ENCODE peak calls at places on chromosomes 13 and 19, in six cellular contexts. One of them, this sample, is unnamed.

GRCh38 chr13:110398564-110399507 is 91.8 kb downstream of the COL4A2 start:
- DNase-seq in prostate gland: no peak
- DNase-seq in uterus: no peak
- DNase-seq in IMR-90: peak; percentile 72
- DNase-seq in esophagus muscularis mucosa: no peak
- DNase-seq in esophagus squamous epithelium: no peak
- DNase-seq in this sample: no peak

GRCh38 chr13:114097893-114098688 is 34.3 kb downstream of the RASA3 start:
- DNase-seq in esophagus muscularis mucosa: no peak
- DNase-seq in uterus: peak; percentile 14
- DNase-seq in esophagus squamous epithelium: no peak
- DNase-seq in prostate gland: no peak
- DNase-seq in IMR-90: no peak
- DNase-seq in this sample: no peak

GRCh38 chr13:66264976-66265375 is 965.2 kb downstream of the PCDH9 start:
- DNase-seq in uterus: no peak
- DNase-seq in prostate gland: no peak
- DNase-seq in esophagus squamous epithelium: no peak
- DNase-seq in IMR-90: peak; percentile 1
- DNase-seq in esophagus muscularis mucosa: no peak
- DNase-seq in this sample: no peak

GRCh38 chr13:113142876-113143275 is 15.6 kb upstream of the PROZ start:
- DNase-seq in esophagus squamous epithelium: no peak
- DNase-seq in IMR-90: no peak
- DNase-seq in esophagus muscularis mucosa: no peak
- DNase-seq in prostate gland: no peak
- DNase-seq in uterus: no peak
- DNase-seq in this sample: no peak

GRCh38 chr13:99525967-99526366 is 24.7 kb downstream of the TM9SF2 start:
- DNase-seq in prostate gland: no peak
- DNase-seq in esophagus muscularis mucosa: no peak
- DNase-seq in IMR-90: peak; percentile 8
- DNase-seq in uterus: no peak
- DNase-seq in esophagus squamous epithelium: no peak
- DNase-seq in this sample: no peak

GRCh38 chr13:28574617-28575142 is 79.8 kb upstream of the FLT1 start:
- DNase-seq in uterus: no peak
- DNase-seq in esophagus muscularis mucosa: no peak
- DNase-seq in IMR-90: peak; percentile 100
- DNase-seq in prostate gland: no peak
- DNase-seq in esophagus squamous epithelium: no peak
- DNase-seq in this sample: no peak

GRCh38 chr13:112133489-112134149 is 66.7 kb downstream of the SOX1 start:
- DNase-seq in IMR-90: no peak
- DNase-seq in esophagus squamous epithelium: no peak
- DNase-seq in prostate gland: no peak
- DNase-seq in esophagus muscularis mucosa: no peak
- DNase-seq in uterus: no peak
- DNase-seq in this sample: no peak

GRCh38 chr13:42547615-42548014 is 26.3 kb upstream of the TNFSF11 start:
- DNase-seq in uterus: no peak
- DNase-seq in prostate gland: no peak
- DNase-seq in esophagus squamous epithelium: no peak
- DNase-seq in esophagus muscularis mucosa: peak; percentile 66
- DNase-seq in IMR-90: no peak
- DNase-seq in this sample: no peak

GRCh38 chr13:62431852-62432251 is 1016.2 kb upstream of the PCDH20 start:
- DNase-seq in prostate gland: no peak
- DNase-seq in IMR-90: no peak
- DNase-seq in esophagus squamous epithelium: no peak
- DNase-seq in esophagus muscularis mucosa: no peak
- DNase-seq in uterus: no peak
- DNase-seq in this sample: no peak

GRCh38 chr13:77339408-77339807 is 12.5 kb upstream of the MYCBP2 start:
- DNase-seq in esophagus squamous epithelium: no peak
- DNase-seq in prostate gland: no peak
- DNase-seq in uterus: no peak
- DNase-seq in esophagus muscularis mucosa: no peak
- DNase-seq in IMR-90: no peak
- DNase-seq in this sample: no peak

GRCh38 chr19:3281026-3281425 is 56.6 kb downstream of the CELF5 start:
- DNase-seq in esophagus muscularis mucosa: no peak
- DNase-seq in prostate gland: no peak
- DNase-seq in IMR-90: no peak
- DNase-seq in esophagus squamous epithelium: no peak
- DNase-seq in uterus: no peak
- DNase-seq in this sample: no peak

GRCh38 chr13:97944396-97945029 is 9.0 kb upstream of the IPO5 start:
- DNase-seq in esophagus muscularis mucosa: no peak
- DNase-seq in esophagus squamous epithelium: no peak
- DNase-seq in IMR-90: peak; percentile 62
- DNase-seq in uterus: no peak
- DNase-seq in prostate gland: no peak
- DNase-seq in this sample: no peak

GRCh38 chr19:38930776-38931761 is at the start of gene MRPS12:
- DNase-seq in prostate gland: peak; percentile 99
- DNase-seq in esophagus muscularis mucosa: peak; percentile 100
- DNase-seq in esophagus squamous epithelium: peak; percentile 91
- DNase-seq in uterus: peak; percentile 98
- DNase-seq in IMR-90: peak; percentile 99
- DNase-seq in this sample: peak; percentile 99

GRCh38 chr13:33616130-33616529 is 201.8 kb upstream of the RFC3 start:
- DNase-seq in uterus: no peak
- DNase-seq in esophagus muscularis mucosa: peak; percentile 5
- DNase-seq in prostate gland: no peak
- DNase-seq in esophagus squamous epithelium: no peak
- DNase-seq in IMR-90: no peak
- DNase-seq in this sample: no peak

GRCh38 chr19:5545984-5546383 is 21.8 kb downstream of the TINCR start:
- DNase-seq in esophagus muscularis mucosa: no peak
- DNase-seq in esophagus squamous epithelium: no peak
- DNase-seq in uterus: no peak
- DNase-seq in prostate gland: no peak
- DNase-seq in IMR-90: no peak
- DNase-seq in this sample: no peak

GRCh38 chr13:36959438-36960116 is 39.5 kb upstream of the SMAD9 start:
- DNase-seq in IMR-90: no peak
- DNase-seq in uterus: no peak
- DNase-seq in prostate gland: no peak
- DNase-seq in esophagus muscularis mucosa: no peak
- DNase-seq in esophagus squamous epithelium: no peak
- DNase-seq in this sample: no peak

GRCh38 chr13:31755803-31756212 is 16.5 kb downstream of the RXFP2 start:
- DNase-seq in esophagus squamous epithelium: no peak
- DNase-seq in esophagus muscularis mucosa: no peak
- DNase-seq in prostate gland: no peak
- DNase-seq in IMR-90: peak; percentile 87
- DNase-seq in uterus: no peak
- DNase-seq in this sample: no peak

GRCh38 chr13:112842931-112843391 is 126.1 kb upstream of the MCF2L start:
- DNase-seq in IMR-90: no peak
- DNase-seq in esophagus squamous epithelium: no peak
- DNase-seq in prostate gland: no peak
- DNase-seq in esophagus muscularis mucosa: no peak
- DNase-seq in uterus: no peak
- DNase-seq in this sample: no peak

GRCh38 chr13:67084066-67084465 is 146.1 kb downstream of the PCDH9 start:
- DNase-seq in IMR-90: no peak
- DNase-seq in esophagus muscularis mucosa: no peak
- DNase-seq in prostate gland: no peak
- DNase-seq in esophagus squamous epithelium: no peak
- DNase-seq in uterus: no peak
- DNase-seq in this sample: no peak

GRCh38 chr19:46954502-46955004 is 65.1 kb upstream of the NPAS1 start:
- DNase-seq in uterus: no peak
- DNase-seq in esophagus squamous epithelium: no peak
- DNase-seq in esophagus muscularis mucosa: no peak
- DNase-seq in prostate gland: no peak
- DNase-seq in IMR-90: no peak
- DNase-seq in this sample: no peak

GRCh38 chr19:3250675-3251074 is 26.2 kb downstream of the CELF5 start:
- DNase-seq in esophagus squamous epithelium: no peak
- DNase-seq in prostate gland: no peak
- DNase-seq in uterus: no peak
- DNase-seq in esophagus muscularis mucosa: no peak
- DNase-seq in IMR-90: no peak
- DNase-seq in this sample: peak; percentile 7

GRCh38 chr19:11798391-11799296 is at the start of gene ZNF491:
- DNase-seq in IMR-90: peak; percentile 87
- DNase-seq in uterus: peak; percentile 87
- DNase-seq in esophagus muscularis mucosa: peak; percentile 97
- DNase-seq in prostate gland: peak; percentile 91
- DNase-seq in esophagus squamous epithelium: peak; percentile 26
- DNase-seq in this sample: peak; percentile 95
- TF ChIP-seq POLR2A in IMR-90: peak; percentile 52
- TF ChIP-seq POLR2A in uterus: peak; percentile 79
- TF ChIP-seq POLR2A in esophagus muscularis mucosa: no peak
- TF ChIP-seq POLR2A in prostate gland: peak; percentile 86
- TF ChIP-seq POLR2A in esophagus squamous epithelium: peak; percentile 48
- TF ChIP-seq POLR2A in this sample: peak; percentile 83

DNA sequence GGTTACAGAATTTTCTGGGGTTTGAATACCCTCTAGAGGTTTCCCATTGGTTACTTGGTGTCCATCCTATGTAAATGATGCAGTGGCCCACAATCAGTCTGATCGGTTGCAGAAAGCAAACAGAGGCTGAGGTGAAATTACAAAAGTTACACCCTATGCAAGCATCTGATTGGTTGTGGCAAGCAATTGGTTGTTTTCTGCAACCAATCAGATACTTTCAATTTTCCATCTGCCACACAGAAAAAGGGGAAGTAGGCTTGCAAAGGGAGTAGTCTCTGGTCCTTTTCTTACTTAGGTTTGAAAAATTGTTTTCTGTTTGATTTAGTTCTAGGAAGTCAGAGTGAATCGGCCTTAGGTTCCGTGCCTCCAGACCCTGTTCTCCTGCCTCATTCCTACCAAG is 93.1 kb downstream of the WTIP start:
- DNase-seq in uterus: no peak
- DNase-seq in esophagus muscularis mucosa: peak; percentile 21
- DNase-seq in IMR-90: no peak
- DNase-seq in prostate gland: no peak
- DNase-seq in esophagus squamous epithelium: no peak
- DNase-seq in this sample: no peak
- H3K9me3 ChIP-seq in uterus: peaks cover 13% of the 10 kb centered on the region
- H3K9me3 ChIP-seq in esophagus muscularis mucosa: peaks cover 13% of the 10 kb centered on the region
- H3K9me3 ChIP-seq in IMR-90: peaks cover 2% of the 10 kb centered on the region
- H3K9me3 ChIP-seq in prostate gland: no peaks in the 10 kb centered on the region
- H3K9me3 ChIP-seq in esophagus squamous epithelium: peaks cover 14% of the 10 kb centered on the region
- H3K9me3 ChIP-seq in this sample: no peaks in the 10 kb centered on the region

DNA sequence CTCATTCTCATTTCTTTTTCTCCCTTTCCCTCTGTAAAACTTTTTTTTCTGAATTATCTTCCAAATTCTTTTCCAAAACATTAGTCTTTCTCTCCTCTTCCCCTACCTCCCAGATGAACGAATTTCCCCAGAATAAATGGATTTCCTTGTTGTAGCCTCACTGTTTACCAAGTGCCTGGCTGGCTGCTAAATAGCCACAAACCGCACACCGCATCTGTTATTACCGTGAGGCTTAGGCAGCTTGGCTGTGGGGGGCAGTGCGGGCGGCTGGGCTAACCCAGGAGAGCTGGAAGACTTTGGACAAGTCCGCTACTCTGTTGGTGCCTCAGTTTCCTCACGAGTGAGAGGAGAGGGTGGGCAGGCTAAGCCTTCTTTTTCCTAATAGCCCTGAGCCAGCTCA is 10.7 kb downstream of the IL17D start:
- DNase-seq in IMR-90: no peak
- DNase-seq in uterus: no peak
- DNase-seq in esophagus squamous epithelium: no peak
- DNase-seq in esophagus muscularis mucosa: no peak
- DNase-seq in prostate gland: no peak
- DNase-seq in this sample: no peak
- H3K4me1 ChIP-seq in IMR-90: peaks cover 9% of the 10 kb centered on the region
- H3K4me1 ChIP-seq in uterus: no peaks in the 10 kb centered on the region
- H3K4me1 ChIP-seq in esophagus squamous epithelium: peaks cover 37% of the 10 kb centered on the region
- H3K4me1 ChIP-seq in esophagus muscularis mucosa: peaks cover 40% of the 10 kb centered on the region
- H3K4me1 ChIP-seq in prostate gland: no peaks in the 10 kb centered on the region
- H3K4me1 ChIP-seq in this sample: peaks cover 14% of the 10 kb centered on the region

DNA sequence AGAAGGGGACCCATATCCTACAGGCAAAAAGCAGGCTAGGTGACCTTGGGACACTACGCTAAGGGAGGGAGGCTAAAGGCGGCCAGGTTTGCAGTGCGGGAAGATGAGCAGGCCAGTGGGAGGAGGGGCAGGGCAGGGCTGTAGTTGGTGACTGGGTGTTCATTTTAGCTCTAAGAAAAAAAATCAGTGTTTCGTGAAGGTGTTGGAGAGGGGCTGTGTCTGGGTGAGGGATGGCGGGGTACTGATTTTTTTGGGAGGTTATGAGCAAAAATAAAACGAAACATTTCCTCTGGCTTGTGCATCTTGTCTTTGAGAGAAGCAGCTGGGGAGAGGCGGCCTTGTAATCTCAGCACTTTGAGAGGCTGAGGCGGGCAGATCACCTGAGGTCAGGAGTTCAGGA is 4.3 kb upstream of the NUP62 start:
- DNase-seq in esophagus muscularis mucosa: no peak
- DNase-seq in uterus: no peak
- DNase-seq in prostate gland: no peak
- DNase-seq in IMR-90: no peak
- DNase-seq in esophagus squamous epithelium: no peak
- DNase-seq in this sample: no peak
- TF ChIP-seq POLR2A in esophagus muscularis mucosa: no peak
- TF ChIP-seq POLR2A in uterus: no peak
- TF ChIP-seq POLR2A in prostate gland: no peak
- TF ChIP-seq POLR2A in IMR-90: no peak
- TF ChIP-seq POLR2A in esophagus squamous epithelium: no peak
- TF ChIP-seq POLR2A in this sample: no peak

GRCh38 chr19:36635342-36635741 is 30.2 kb downstream of the ZNF382 start:
- DNase-seq in esophagus muscularis mucosa: no peak
- DNase-seq in uterus: no peak
- DNase-seq in prostate gland: no peak
- DNase-seq in IMR-90: no peak
- DNase-seq in esophagus squamous epithelium: no peak
- DNase-seq in this sample: no peak
- H3K9me3 ChIP-seq in esophagus muscularis mucosa: peaks cover 100% of the 10 kb centered on the region
- H3K9me3 ChIP-seq in uterus: peaks cover 89% of the 10 kb centered on the region
- H3K9me3 ChIP-seq in prostate gland: no peaks in the 10 kb centered on the region
- H3K9me3 ChIP-seq in IMR-90: peaks cover 79% of the 10 kb centered on the region
- H3K9me3 ChIP-seq in esophagus squamous epithelium: peaks cover 99% of the 10 kb centered on the region
- H3K9me3 ChIP-seq in this sample: peaks cover 86% of the 10 kb centered on the region

DNA sequence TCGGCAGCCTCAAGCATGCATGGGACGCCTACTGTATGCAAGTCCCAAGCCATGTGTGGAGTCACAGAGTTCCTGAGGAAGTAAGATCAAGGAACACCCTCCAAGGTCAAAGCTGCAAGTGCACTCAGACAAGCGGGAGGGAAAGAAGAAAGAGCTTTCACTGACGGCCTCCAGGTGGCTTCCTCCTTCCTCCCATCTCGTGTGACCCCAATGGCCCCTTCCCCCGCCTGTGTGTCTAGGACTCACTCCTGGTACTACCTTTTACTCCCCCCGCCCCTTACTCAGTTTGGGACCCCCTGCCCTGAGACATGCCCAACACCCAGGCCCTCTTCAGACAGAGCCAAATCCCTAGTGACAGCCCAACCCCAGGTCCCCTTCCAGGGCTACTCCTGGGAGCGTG is 6.0 kb downstream of the HAUS8 start:
- DNase-seq in esophagus muscularis mucosa: no peak
- DNase-seq in prostate gland: no peak
- DNase-seq in uterus: no peak
- DNase-seq in IMR-90: no peak
- DNase-seq in esophagus squamous epithelium: no peak
- DNase-seq in this sample: no peak
- H3K4me1 ChIP-seq in esophagus muscularis mucosa: peaks cover 14% of the 10 kb centered on the region
- H3K4me1 ChIP-seq in prostate gland: peaks cover 3% of the 10 kb centered on the region
- H3K4me1 ChIP-seq in uterus: peaks cover 5% of the 10 kb centered on the region
- H3K4me1 ChIP-seq in IMR-90: peaks cover 5% of the 10 kb centered on the region
- H3K4me1 ChIP-seq in esophagus squamous epithelium: peaks cover 17% of the 10 kb centered on the region
- H3K4me1 ChIP-seq in this sample: peaks cover 4% of the 10 kb centered on the region